ENCODE peak calls at places on chromosome 16, in six cellular contexts. One of them, this sample, is unnamed.

GRCh38 chr16:16004314-16004749 is 54.9 kb downstream of the ABCC1 start:
- DNase-seq in tibial nerve: no peak
- DNase-seq in ovary: no peak
- DNase-seq in caudate nucleus: no peak
- DNase-seq in testis: no peak
- DNase-seq in brain microvascular endothelial cell: peak
- DNase-seq in this sample: no peak

GRCh38 chr16:10752843-10753523 is 9.3 kb downstream of the NUBP1 start:
- DNase-seq in testis: peak
- DNase-seq in tibial nerve: peak
- DNase-seq in caudate nucleus: peak
- DNase-seq in ovary: no peak
- DNase-seq in brain microvascular endothelial cell: no peak
- DNase-seq in this sample: peak

GRCh38 chr16:49698416-49698815 is 157.5 kb downstream of the ZNF423 start:
- DNase-seq in testis: no peak
- DNase-seq in tibial nerve: peak
- DNase-seq in ovary: peak
- DNase-seq in brain microvascular endothelial cell: no peak
- DNase-seq in caudate nucleus: no peak
- DNase-seq in this sample: no peak

GRCh38 chr16:70157105-70157476 is 16.5 kb upstream of the CLEC18C start:
- DNase-seq in ovary: no peak
- DNase-seq in caudate nucleus: no peak
- DNase-seq in tibial nerve: no peak
- DNase-seq in testis: peak
- DNase-seq in brain microvascular endothelial cell: no peak
- DNase-seq in this sample: no peak

GRCh38 chr16:6250516-6250915 is 1082.1 kb upstream of the RBFOX1 start:
- DNase-seq in brain microvascular endothelial cell: no peak
- DNase-seq in caudate nucleus: no peak
- DNase-seq in tibial nerve: no peak
- DNase-seq in ovary: no peak
- DNase-seq in testis: no peak
- DNase-seq in this sample: no peak

GRCh38 chr16:65294708-65295107 is 172.8 kb upstream of the CDH11 start:
- DNase-seq in tibial nerve: no peak
- DNase-seq in brain microvascular endothelial cell: no peak
- DNase-seq in testis: no peak
- DNase-seq in ovary: peak
- DNase-seq in caudate nucleus: no peak
- DNase-seq in this sample: no peak

GRCh38 chr16:64419832-64420231 is 702.0 kb downstream of the CDH11 start:
- DNase-seq in ovary: no peak
- DNase-seq in testis: no peak
- DNase-seq in brain microvascular endothelial cell: no peak
- DNase-seq in tibial nerve: no peak
- DNase-seq in caudate nucleus: no peak
- DNase-seq in this sample: no peak

GRCh38 chr16:8388684-8389083 is 201.6 kb downstream of the TMEM114 start:
- DNase-seq in brain microvascular endothelial cell: no peak
- DNase-seq in caudate nucleus: no peak
- DNase-seq in ovary: no peak
- DNase-seq in tibial nerve: no peak
- DNase-seq in testis: peak
- DNase-seq in this sample: no peak

GRCh38 chr16:15435216-15435864 is 952 bp downstream of the BMERB1 start:
- DNase-seq in testis: no peak
- DNase-seq in brain microvascular endothelial cell: no peak
- DNase-seq in ovary: no peak
- DNase-seq in caudate nucleus: peak
- DNase-seq in tibial nerve: no peak
- DNase-seq in this sample: no peak

GRCh38 chr16:52545544-52546262 is 1.2 kb downstream of the TOX3 start:
- DNase-seq in ovary: no peak
- DNase-seq in testis: no peak
- DNase-seq in brain microvascular endothelial cell: no peak
- DNase-seq in tibial nerve: no peak
- DNase-seq in caudate nucleus: no peak
- DNase-seq in this sample: peak

GRCh38 chr16:82653550-82654511 is 27.1 kb downstream of the CDH13 start:
- DNase-seq in brain microvascular endothelial cell: peak
- DNase-seq in caudate nucleus: no peak
- DNase-seq in tibial nerve: no peak
- DNase-seq in testis: no peak
- DNase-seq in ovary: no peak
- DNase-seq in this sample: no peak

GRCh38 chr16:24635900-24636610 is 93.4 kb upstream of the TNRC6A start:
- DNase-seq in brain microvascular endothelial cell: peak
- DNase-seq in caudate nucleus: no peak
- DNase-seq in tibial nerve: peak
- DNase-seq in testis: peak
- DNase-seq in ovary: peak
- DNase-seq in this sample: peak

GRCh38 chr16:25126820-25127232 is 15.3 kb downstream of the LCMT1 start:
- DNase-seq in tibial nerve: no peak
- DNase-seq in testis: no peak
- DNase-seq in caudate nucleus: no peak
- DNase-seq in brain microvascular endothelial cell: peak
- DNase-seq in ovary: no peak
- DNase-seq in this sample: no peak

GRCh38 chr16:84207869-84208268 is 16.9 kb downstream of the ADAD2 start:
- DNase-seq in caudate nucleus: no peak
- DNase-seq in tibial nerve: no peak
- DNase-seq in brain microvascular endothelial cell: no peak
- DNase-seq in testis: no peak
- DNase-seq in ovary: no peak
- DNase-seq in this sample: no peak

GRCh38 chr16:81646561-81646960 is 132.5 kb upstream of the PLCG2 start:
- DNase-seq in ovary: no peak
- DNase-seq in tibial nerve: no peak
- DNase-seq in testis: no peak
- DNase-seq in brain microvascular endothelial cell: no peak
- DNase-seq in caudate nucleus: no peak
- DNase-seq in this sample: no peak
- H3K27ac ChIP-seq in ovary: no peak
- H3K27ac ChIP-seq in tibial nerve: no peak
- H3K27ac ChIP-seq in testis: no peak
- H3K27ac ChIP-seq in brain microvascular endothelial cell: no peak
- H3K27ac ChIP-seq in caudate nucleus: no peak
- H3K27ac ChIP-seq in this sample: no peak

GRCh38 chr16:89884041-89884421 is 10.6 kb downstream of the TCF25 start:
- DNase-seq in brain microvascular endothelial cell: no peak
- DNase-seq in caudate nucleus: no peak
- DNase-seq in ovary: no peak
- DNase-seq in testis: no peak
- DNase-seq in tibial nerve: no peak
- DNase-seq in this sample: no peak

GRCh38 chr16:89881368-89881730 is 8.0 kb downstream of the TCF25 start:
- DNase-seq in tibial nerve: no peak
- DNase-seq in testis: no peak
- DNase-seq in brain microvascular endothelial cell: no peak
- DNase-seq in ovary: no peak
- DNase-seq in caudate nucleus: no peak
- DNase-seq in this sample: no peak

GRCh38 chr16:89883346-89884040 is 10.1 kb downstream of the TCF25 start:
- DNase-seq in tibial nerve: no peak
- DNase-seq in ovary: no peak
- DNase-seq in testis: no peak
- DNase-seq in brain microvascular endothelial cell: no peak
- DNase-seq in caudate nucleus: no peak
- DNase-seq in this sample: no peak

DNA sequence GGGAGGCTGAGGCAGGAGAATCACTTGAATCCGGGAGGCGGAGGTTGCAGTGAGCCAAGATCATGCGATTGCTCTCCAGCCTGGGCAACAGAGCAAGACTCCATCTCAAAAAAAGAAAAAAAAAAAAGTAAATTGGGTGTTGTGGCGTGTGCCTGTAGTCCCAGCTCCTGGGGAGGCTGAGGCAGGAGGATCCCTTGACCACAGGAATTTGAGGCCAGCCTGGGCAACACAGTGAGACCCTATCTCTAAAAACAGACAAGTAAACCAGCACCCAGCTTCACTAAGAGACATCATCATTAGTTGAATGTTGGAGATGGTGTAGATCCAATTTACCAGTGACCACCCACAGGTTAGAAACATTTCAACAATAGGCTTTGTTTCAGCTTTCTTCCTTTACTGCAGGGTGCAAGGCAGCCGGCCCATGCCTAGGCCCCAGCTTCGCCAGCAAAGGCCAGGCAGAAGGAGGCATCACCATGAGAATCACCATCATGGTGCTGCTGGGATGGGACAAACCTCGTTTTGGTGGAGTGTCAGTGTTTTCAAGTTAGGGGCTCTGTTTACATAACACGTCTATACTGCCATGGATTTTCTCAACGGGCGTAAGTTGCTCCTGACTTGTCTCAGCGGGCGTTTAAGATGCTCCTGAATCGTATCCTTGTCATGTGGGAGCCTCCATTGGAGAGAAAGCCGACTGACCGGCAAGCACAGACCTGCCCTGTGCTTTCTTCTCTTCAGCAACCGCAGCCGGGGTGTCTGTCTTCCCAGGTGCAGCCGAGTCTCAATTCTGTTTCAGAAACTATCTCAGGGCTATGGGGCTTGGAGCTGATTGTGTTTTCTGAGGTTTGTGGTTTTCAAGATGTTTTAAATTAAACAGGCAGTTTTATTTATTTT is 7.3 kb downstream of the TCF25 start:
- DNase-seq in brain microvascular endothelial cell: no peak
- DNase-seq in testis: no peak
- DNase-seq in caudate nucleus: no peak
- DNase-seq in tibial nerve: no peak
- DNase-seq in ovary: no peak
- DNase-seq in this sample: no peak
- H3K27ac ChIP-seq in brain microvascular endothelial cell: no peak
- H3K27ac ChIP-seq in testis: no peak
- H3K27ac ChIP-seq in caudate nucleus: no peak
- H3K27ac ChIP-seq in tibial nerve: no peak
- H3K27ac ChIP-seq in ovary: no peak
- H3K27ac ChIP-seq in this sample: no peak

GRCh38 chr16:4612474-4612931 is 2.2 kb downstream of the UBALD1 start:
- DNase-seq in tibial nerve: no peak
- DNase-seq in brain microvascular endothelial cell: no peak
- DNase-seq in testis: no peak
- DNase-seq in caudate nucleus: no peak
- DNase-seq in ovary: no peak
- DNase-seq in this sample: no peak

GRCh38 chr16:4615389-4616046 is 830 bp upstream of the UBALD1 start:
- DNase-seq in testis: peak
- DNase-seq in tibial nerve: peak
- DNase-seq in ovary: peak
- DNase-seq in caudate nucleus: peak
- DNase-seq in brain microvascular endothelial cell: no peak
- DNase-seq in this sample: peak

GRCh38 chr16:4614571-4615388 is at the start of gene UBALD1:
- DNase-seq in ovary: peak
- DNase-seq in testis: peak
- DNase-seq in caudate nucleus: peak
- DNase-seq in brain microvascular endothelial cell: peak
- DNase-seq in tibial nerve: peak
- DNase-seq in this sample: peak

GRCh38 chr16:4612977-4613635 is 1.6 kb downstream of the UBALD1 start:
- DNase-seq in caudate nucleus: no peak
- DNase-seq in ovary: no peak
- DNase-seq in testis: no peak
- DNase-seq in tibial nerve: no peak
- DNase-seq in brain microvascular endothelial cell: no peak
- DNase-seq in this sample: no peak

GRCh38 chr16:4613636-4614570 is 785 bp downstream of the UBALD1 start:
- DNase-seq in testis: no peak
- DNase-seq in ovary: no peak
- DNase-seq in caudate nucleus: no peak
- DNase-seq in brain microvascular endothelial cell: peak
- DNase-seq in tibial nerve: no peak
- DNase-seq in this sample: no peak
- H3K27ac ChIP-seq in testis: peak
- H3K27ac ChIP-seq in ovary: peak
- H3K27ac ChIP-seq in caudate nucleus: peak
- H3K27ac ChIP-seq in brain microvascular endothelial cell: peak
- H3K27ac ChIP-seq in tibial nerve: peak
- H3K27ac ChIP-seq in this sample: peak

GRCh38 chr16:17257426-17257825 is 213.3 kb downstream of the XYLT1 start:
- DNase-seq in tibial nerve: no peak
- DNase-seq in caudate nucleus: no peak
- DNase-seq in ovary: no peak
- DNase-seq in testis: no peak
- DNase-seq in brain microvascular endothelial cell: no peak
- DNase-seq in this sample: no peak

GRCh38 chr16:17246974-17247718 is 223.6 kb downstream of the XYLT1 start:
- DNase-seq in ovary: no peak
- DNase-seq in tibial nerve: no peak
- DNase-seq in testis: no peak
- DNase-seq in brain microvascular endothelial cell: no peak
- DNase-seq in caudate nucleus: no peak
- DNase-seq in this sample: no peak

GRCh38 chr16:17246577-17246885 is 224.2 kb downstream of the XYLT1 start:
- DNase-seq in caudate nucleus: no peak
- DNase-seq in ovary: no peak
- DNase-seq in testis: no peak
- DNase-seq in tibial nerve: no peak
- DNase-seq in brain microvascular endothelial cell: no peak
- DNase-seq in this sample: no peak

GRCh38 chr16:17251496-17251895 is 219.3 kb downstream of the XYLT1 start:
- DNase-seq in tibial nerve: no peak
- DNase-seq in ovary: no peak
- DNase-seq in brain microvascular endothelial cell: no peak
- DNase-seq in testis: no peak
- DNase-seq in caudate nucleus: no peak
- DNase-seq in this sample: no peak

GRCh38 chr16:17252064-17252463 is 218.7 kb downstream of the XYLT1 start:
- DNase-seq in brain microvascular endothelial cell: no peak
- DNase-seq in caudate nucleus: no peak
- DNase-seq in ovary: no peak
- DNase-seq in tibial nerve: no peak
- DNase-seq in testis: no peak
- DNase-seq in this sample: no peak
- H3K27ac ChIP-seq in brain microvascular endothelial cell: no peak
- H3K27ac ChIP-seq in caudate nucleus: no peak
- H3K27ac ChIP-seq in ovary: no peak
- H3K27ac ChIP-seq in tibial nerve: no peak
- H3K27ac ChIP-seq in testis: no peak
- H3K27ac ChIP-seq in this sample: no peak

GRCh38 chr16:73053038-73053378 is 5.1 kb upstream of the ZFHX3 start:
- DNase-seq in caudate nucleus: no peak
- DNase-seq in brain microvascular endothelial cell: no peak
- DNase-seq in ovary: no peak
- DNase-seq in tibial nerve: no peak
- DNase-seq in testis: no peak
- DNase-seq in this sample: no peak
- H3K27ac ChIP-seq in caudate nucleus: peak
- H3K27ac ChIP-seq in brain microvascular endothelial cell: peak
- H3K27ac ChIP-seq in ovary: peak
- H3K27ac ChIP-seq in tibial nerve: peak
- H3K27ac ChIP-seq in testis: no peak
- H3K27ac ChIP-seq in this sample: peak